ENCODE peak calls at places on chromosomes 13 and 19, in seven cellular contexts. T, L, J, F, V, X and R are unnamed samples.

GRCh38 chr19:18450934-18451836 is 13.3 kb upstream of the ISYNA1 start:
- DNase-seq in T (no peak), L (peak; percentile 72), J (peak; percentile 97), F (peak; percentile 95), V (peak; percentile 99), X (peak; percentile 74), R (no peak)

GRCh38 chr19:43596842-43597461 is 557 bp downstream of the ZNF576 start:
- DNase-seq in T (no peak), L (no peak), J (no peak), F (no peak), V (no peak), X (no peak), R (no peak)

GRCh38 chr13:68428292-68428691 is 1198.2 kb upstream of the PCDH9 start:
- DNase-seq in T (no peak), L (no peak), J (no peak), F (no peak), V (no peak), X (no peak), R (no peak)

GRCh38 chr13:42525035-42525504 is 48.9 kb upstream of the TNFSF11 start:
- DNase-seq in T (no peak), L (no peak), J (no peak), F (no peak), V (no peak), X (peak; percentile 43), R (no peak)

GRCh38 chr13:103097366-103097928 is 31.2 kb upstream of the SLC10A2 start:
- DNase-seq in T (no peak), L (no peak), J (no peak), F (no peak), V (no peak), X (no peak), R (no peak)

GRCh38 chr13:27728271-27728670 is 64.0 kb upstream of the GSX1 start:
- DNase-seq in T (no peak), L (no peak), J (peak; percentile 60), F (no peak), V (peak; percentile 36), X (no peak), R (no peak)

GRCh38 chr13:103961129-103961528 is 894.9 kb upstream of the SLC10A2 start:
- DNase-seq in T (no peak), L (no peak), J (no peak), F (no peak), V (no peak), X (no peak), R (no peak)

GRCh38 chr19:10290439-10290875 is 705 bp downstream of the ICAM5 start:
- DNase-seq in T (no peak), L (no peak), J (peak; percentile 75), F (no peak), V (no peak), X (peak; percentile 24), R (no peak)

GRCh38 chr19:14089412-14089661 is 1.2 kb downstream of the SAMD1 start:
- DNase-seq in T (no peak), L (no peak), J (peak; percentile 58), F (peak; percentile 20), V (no peak), X (peak; percentile 39), R (no peak)

GRCh38 chr13:62287764-62288163 is 872.1 kb upstream of the PCDH20 start:
- DNase-seq in T (no peak), L (no peak), J (no peak), F (no peak), V (no peak), X (no peak), R (no peak)

GRCh38 chr13:111326621-111326965 is 6.2 kb downstream of the TEX29 start:
- DNase-seq in T (no peak), L (no peak), J (no peak), F (no peak), V (no peak), X (no peak), R (no peak)

GRCh38 chr13:94712812-94713555 is 639 bp upstream of the SOX21 start:
- DNase-seq in T (peak; percentile 2), L (no peak), J (peak; percentile 81), F (no peak), V (peak; percentile 52), X (peak; percentile 35), R (peak; percentile 82)

GRCh38 chr13:52156724-52157251 is 2.6 kb downstream of the NEK3 start:
- DNase-seq in T (no peak), L (no peak), J (no peak), F (no peak), V (no peak), X (peak; percentile 63), R (no peak)

GRCh38 chr19:5622465-5623396 is at the start of the genes SAFB and SAFB2:
- DNase-seq in T (peak; percentile 95), L (peak; percentile 99), J (peak; percentile 99), F (peak; percentile 96), V (peak; percentile 97), X (peak; percentile 100), R (peak; percentile 100)
- TF ChIP-seq CTCF in T (no peak), L (peak; percentile 13), J (no peak), F (no peak), V (no peak), X (no peak), R (no peak)

GRCh38 chr19:33997690-33998089 is 174.6 kb upstream of the LSM14A start:
- DNase-seq in T (no peak), L (no peak), J (no peak), F (no peak), V (no peak), X (peak; percentile 3), R (no peak)

GRCh38 chr19:33998302-33998701 is 174.0 kb upstream of the LSM14A start:
- DNase-seq in T (no peak), L (no peak), J (no peak), F (no peak), V (no peak), X (no peak), R (no peak)

DNA sequence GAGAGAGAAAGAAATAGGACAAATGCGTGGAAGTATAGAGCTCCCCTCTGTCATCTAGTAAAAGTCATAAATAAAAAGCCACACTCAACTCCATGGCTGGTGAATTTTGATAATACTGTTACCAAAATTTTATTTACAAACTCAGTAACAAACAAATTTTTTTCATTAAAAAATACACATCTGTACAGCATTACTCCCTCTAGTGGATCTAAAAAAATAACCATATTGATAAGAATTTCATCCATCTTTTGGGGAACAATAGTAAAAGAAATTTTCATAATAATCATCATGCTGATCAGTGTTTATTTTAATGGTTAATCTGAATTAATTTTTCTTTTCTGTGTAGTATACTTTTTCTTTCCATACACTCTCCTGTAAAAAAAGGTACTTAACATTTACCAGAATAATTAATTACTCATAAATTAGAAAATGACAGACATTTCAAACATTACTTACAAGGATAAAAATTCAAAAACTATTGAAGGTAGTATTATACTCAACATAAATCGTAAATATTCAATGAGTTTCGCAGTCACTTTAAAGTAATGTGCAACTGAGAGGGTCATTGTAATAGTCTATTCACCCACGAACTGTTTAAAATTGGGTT is 173.5 kb upstream of the LSM14A start:
- DNase-seq in T (no peak), L (no peak), J (no peak), F (no peak), V (no peak), X (peak; percentile 23), R (no peak)
- TF ChIP-seq CTCF in T (no peak), L (peak; percentile 53), J (peak; percentile 57), F (peak; percentile 12), V (peak; percentile 70), X (peak; percentile 31), R (peak; percentile 91)

DNA sequence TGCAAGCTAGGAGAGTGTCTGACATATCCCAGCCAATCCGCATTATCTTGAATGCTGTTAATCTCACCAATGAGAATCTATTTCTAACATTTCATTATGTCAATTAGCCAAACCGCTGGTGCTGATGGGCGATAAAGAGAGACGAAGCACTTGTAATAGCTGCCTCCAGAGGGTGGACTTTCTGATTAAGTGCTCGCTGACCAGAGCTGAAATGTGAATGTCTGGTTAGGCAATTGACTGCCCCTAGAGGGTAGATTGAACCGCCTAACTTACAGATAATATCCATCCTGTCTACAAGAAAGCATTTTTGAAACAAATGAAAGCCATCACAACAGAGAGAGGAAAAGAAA is 552 bp upstream of the GRWD1 start:
- DNase-seq in T (peak; percentile 78), L (no peak), J (peak; percentile 80), F (peak; percentile 49), V (no peak), X (peak; percentile 96), R (no peak)
- TF ChIP-seq CTCF in T (peak; percentile 75), L (peak; percentile 48), J (peak; percentile 79), F (peak; percentile 43), V (peak; percentile 70), X (peak; percentile 78), R (peak; percentile 86)

GRCh38 chr13:70960841-70961443 is 852.7 kb upstream of the KLHL1 start:
- DNase-seq in T (no peak), L (no peak), J (no peak), F (peak; percentile 22), V (peak; percentile 4), X (peak; percentile 2), R (no peak)

GRCh38 chr13:70959376-70959775 is 851.1 kb upstream of the KLHL1 start:
- DNase-seq in T (no peak), L (no peak), J (no peak), F (no peak), V (no peak), X (no peak), R (no peak)

GRCh38 chr13:70967564-70967963 is 859.3 kb upstream of the KLHL1 start:
- DNase-seq in T (no peak), L (no peak), J (peak; percentile 41), F (no peak), V (no peak), X (no peak), R (no peak)

GRCh38 chr13:70964124-70964523 is 855.9 kb upstream of the KLHL1 start:
- DNase-seq in T (no peak), L (no peak), J (no peak), F (no peak), V (no peak), X (no peak), R (no peak)
- TF ChIP-seq CTCF in T (no peak), L (no peak), J (peak; percentile 55), F (no peak), V (peak; percentile 50), X (no peak), R (peak; percentile 65)

DNA sequence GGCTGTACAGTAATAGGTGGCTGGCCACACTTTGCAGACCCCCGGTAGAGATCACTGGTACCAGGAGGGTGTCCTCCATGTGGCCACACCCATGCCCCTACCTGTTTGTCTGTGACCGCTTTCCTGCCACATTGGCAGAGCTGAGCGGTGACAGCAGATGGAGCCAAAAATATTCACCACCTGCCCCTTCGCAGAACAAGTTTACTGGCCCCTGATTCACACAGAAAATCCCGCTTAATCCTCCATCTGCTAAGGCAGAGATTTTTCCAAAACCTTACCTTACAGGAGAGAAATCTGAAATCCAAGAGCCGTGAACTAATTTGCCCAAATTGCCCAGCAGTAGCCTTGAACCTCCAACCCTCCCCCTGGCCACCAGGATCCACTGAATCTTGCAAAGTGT is 52.1 kb downstream of the MYO9B start:
- DNase-seq in T (no peak), L (no peak), J (no peak), F (no peak), V (no peak), X (no peak), R (no peak)
- TF ChIP-seq CTCF in T (no peak), L (no peak), J (no peak), F (no peak), V (no peak), X (no peak), R (no peak)